ENCODE peak calls at places on chromosomes 16 and 17, in five cellular contexts. P is foreskin fibroblast, Q is DMS 273 treated with DMSO at 0.1 percent for 48 hours, V is kidney tubule cell, L is HS-27A. M is an unnamed sample.

GRCh38 chr16:67882374-67883145 is 2.1 kb upstream of the NRN1L start:
- DNase-seq in Q (no peak), V (no peak), L (no peak), P (peak), M (no peak)

GRCh38 chr16:85037050-85037410 is 9.4 kb downstream of the KIAA0513 start:
- DNase-seq in V (peak), Q (no peak), L (no peak), P (peak), M (peak)

GRCh38 chr17:1038459-1039118 is 41.7 kb downstream of the TIMM22 start:
- DNase-seq in V (no peak), Q (no peak), L (no peak), P (no peak), M (no peak)

GRCh38 chr16:73878616-73879015 is 418.0 kb upstream of the PSMD7 start:
- DNase-seq in L (peak), P (peak), V (peak), Q (no peak), M (peak)

GRCh38 chr17:82095777-82096708 is 2.0 kb downstream of the FASN start:
- DNase-seq in Q (no peak), V (no peak), L (no peak), P (no peak), M (no peak)

GRCh38 chr17:74866198-74866835 is 6.5 kb downstream of the FDXR start:
- DNase-seq in Q (no peak), V (no peak), L (no peak), P (no peak), M (no peak)

GRCh38 chr17:82287849-82288601 is 14.5 kb upstream of the CSNK1D start:
- DNase-seq in V (peak), P (peak), L (no peak), Q (peak), M (peak)

GRCh38 chr17:9636501-9636900 is 8.8 kb upstream of the USP43 start:
- DNase-seq in Q (no peak), V (no peak), P (no peak), L (no peak), M (no peak)

GRCh38 chr17:77182205-77182604 is 41.4 kb downstream of the SEC14L1 start:
- DNase-seq in Q (no peak), P (no peak), V (no peak), L (no peak), M (no peak)

GRCh38 chr16:60485877-60486489 is 1550.3 kb downstream of the CDH8 start:
- DNase-seq in P (no peak), L (no peak), Q (no peak), V (no peak), M (no peak)

GRCh38 chr16:49630783-49631182 is 225.1 kb downstream of the ZNF423 start:
- DNase-seq in L (no peak), V (no peak), P (no peak), Q (no peak), M (no peak)

GRCh38 chr16:4316103-4316731 is 350 bp downstream of the GLIS2 start:
- DNase-seq in Q (no peak), V (no peak), P (peak), L (no peak), M (peak)

GRCh38 chr17:40832840-40833239 is 10.4 kb upstream of the KRT10 start:
- DNase-seq in L (no peak), V (no peak), P (no peak), Q (no peak), M (no peak)

GRCh38 chr17:29617481-29618271 is 5.0 kb downstream of the CORO6 start:
- DNase-seq in V (peak), L (no peak), Q (no peak), P (peak), M (peak)

M was measured in HCEC 1CT.